ENCODE peak calls at places on chromosome 22, in eight cellular contexts. V is cardiac septum; D is choroid plexus epithelial cell; I is GM12865; H is A172; A is CD4-positive, alpha-beta T cell; O is vagina; P is activated T-cell treated with anti-CD3 and anti-CD28 coated beads for 24 hours. R is an unnamed sample.
A peak's percentile ranks its signal among the peaks of the same experiment; 100 is the strongest.

GRCh38 chr22:24697141-24697540 is 77.4 kb downstream of the PIWIL3 start:
- DNase-seq in I (no peak), D (no peak), H (no peak), A (no peak), V (no peak), O (no peak), P (no peak), R (no peak)

GRCh38 chr22:22520667-22521602 is 865 bp upstream of the ZNF280A start:
- DNase-seq in I (no peak), O (no peak), V (no peak), P (no peak), A (no peak), H (peak; percentile 53), D (peak; percentile 35), R (no peak)

GRCh38 chr22:46240917-46241316 is 9.2 kb downstream of the CDPF1 start:
- DNase-seq in A (no peak), O (no peak), V (no peak), P (no peak), I (no peak), H (no peak), D (no peak), R (no peak)

GRCh38 chr22:20299736-20300136 is 20.1 kb downstream of the DGCR6L start:
- DNase-seq in D (no peak), P (no peak), V (no peak), H (no peak), O (no peak), I (no peak), A (no peak), R (no peak)

GRCh38 chr22:20249797-20250354 is 18.2 kb downstream of the RTN4R start:
- DNase-seq in A (no peak), O (no peak), P (no peak), H (no peak), D (peak; percentile 46), I (no peak), V (no peak), R (no peak)

GRCh38 chr22:46809153-46809885 is 46.9 kb downstream of the TBC1D22A start:
- DNase-seq in I (no peak), O (no peak), D (no peak), P (no peak), H (no peak), V (no peak), A (no peak), R (no peak)

GRCh38 chr22:17065433-17065832 is 19.4 kb upstream of the IL17RA start:
- DNase-seq in O (no peak), V (no peak), H (no peak), D (no peak), A (no peak), P (no peak), I (no peak), R (no peak)

GRCh38 chr22:25399649-25400151 is 164.8 kb upstream of the GRK3 start:
- DNase-seq in A (no peak), V (no peak), H (no peak), I (no peak), D (no peak), P (no peak), O (no peak), R (no peak)

GRCh38 chr22:27827586-27828213 is 26.1 kb upstream of the MN1 start:
- DNase-seq in H (no peak), D (no peak), O (no peak), I (no peak), P (no peak), V (no peak), A (no peak), R (no peak)

GRCh38 chr22:42648368-42649260 is 578 bp downstream of the CYB5R3 start:
- DNase-seq in D (peak; percentile 31), I (peak; percentile 62), A (peak; percentile 11), O (no peak), V (peak; percentile 83), H (no peak), P (peak; percentile 22), R (no peak)

R was measured in stimulated activated naive CD8-positive, alpha-beta T cell treated with anti-CD3 and anti-CD28 coated beads, Interleukin-15, amount 100 ng/mL, for 72 hours.